ENCODE peak calls at places on chromosomes 4 and X, in four cellular contexts. K is astrocyte of the hippocampus, O is GM20000, N is memory B cell. B is an unnamed sample.

GRCh38 chr4:3365871-3366842 is 73.3 kb downstream of the RGS12 start:
- DNase-seq in K (no peak), O (no peak), N (no peak), B (no peak)

GRCh38 chr4:20017035-20017434 is 234.7 kb upstream of the SLIT2 start:
- DNase-seq in K (peak; percentile 27), O (no peak), N (no peak), B (no peak)

GRCh38 chr4:140839396-140839795 is 83.2 kb upstream of the TBC1D9 start:
- DNase-seq in K (no peak), O (no peak), N (no peak), B (no peak)

GRCh38 chr4:94711635-94712034 is 46.1 kb upstream of the BMPR1B start:
- DNase-seq in K (peak; percentile 46), O (no peak), N (no peak), B (no peak)

GRCh38 chrX:12986164-12986779 is 11.4 kb downstream of the TMSB4X start:
- DNase-seq in K (no peak), O (no peak), N (no peak), B (no peak)

GRCh38 chrX:13851996-13852695 is 35.3 kb upstream of the GPM6B start:
- DNase-seq in K (no peak), O (peak; percentile 23), N (peak; percentile 1), B (peak; percentile 0)

GRCh38 chrX:153945956-153946909 is 1.8 kb upstream of the RENBP start:
- DNase-seq in K (no peak), O (no peak), N (no peak), B (no peak)

GRCh38 chrX:82813671-82814078 is 694.4 kb upstream of the POU3F4 start:
- DNase-seq in K (peak; percentile 89), O (no peak), N (no peak), B (no peak)

GRCh38 chrX:63675716-63676115 is 109.3 kb downstream of the ARHGEF9 start:
- DNase-seq in K (no peak), O (no peak), N (no peak), B (no peak)

GRCh38 chr4:126799971-126800722 is 832.6 kb upstream of the INTU start:
- DNase-seq in K (peak; percentile 29), O (no peak), N (no peak), B (peak; percentile 0)

GRCh38 chrX:151825927-151826471 is 86.7 kb upstream of the MAGEA4 start:
- DNase-seq in K (peak; percentile 53), O (no peak), N (no peak), B (no peak)

GRCh38 chr4:60485279-60485678 is 714.8 kb upstream of the ADGRL3 start:
- DNase-seq in K (peak; percentile 9), O (no peak), N (no peak), B (no peak)